ENCODE peak calls at places on chromosomes 5 and 9, in nine cellular contexts. M is psoas muscle, G is tibial nerve, E is GM23248, O is uterus, W is BE2C, F is left lung, J is lower lobe of right lung, S is A549. T is an unnamed sample. For H3K4me1, the result is how much of the 10 kb centered on the place peaks cover.

GRCh38 chr5:163832155-163832554 is 326.7 kb downstream of the MAT2B start:
- DNase-seq in M (no peak), G (no peak), E (no peak), O (no peak), W (no peak), F (no peak), J (no peak), S (no peak), T (no peak)

GRCh38 chr9:137435980-137436760 is 5.0 kb downstream of the ENTPD8 start:
- DNase-seq in M (peak), G (no peak), E (peak), O (peak), W (peak), F (peak), J (peak), S (peak), T (no peak)

GRCh38 chr5:93621340-93621872 is 38.4 kb downstream of the NR2F1 start:
- DNase-seq in M (peak), G (peak), E (no peak), O (peak), W (peak), F (peak), J (peak), S (peak), T (no peak)

GRCh38 chr5:15807861-15808260 is 307.9 kb downstream of the FBXL7 start:
- DNase-seq in M (no peak), G (peak), E (peak), O (peak), W (peak), F (no peak), J (no peak), S (no peak), T (no peak)

GRCh38 chr9:116490321-116490720 is 196.8 kb upstream of the TRIM32 start:
- DNase-seq in M (no peak), G (no peak), E (peak), O (no peak), W (no peak), F (no peak), J (no peak), S (no peak), T (no peak)

GRCh38 chr9:13513710-13514444 is 234.4 kb upstream of the MPDZ start:
- DNase-seq in M (no peak), G (no peak), E (peak), O (no peak), W (no peak), F (no peak), J (no peak), S (no peak), T (no peak)

GRCh38 chr5:79694652-79695051 is 5.0 kb downstream of the CMYA5 start:
- DNase-seq in M (no peak), G (no peak), E (no peak), O (peak), W (no peak), F (no peak), J (no peak), S (no peak), T (no peak)

GRCh38 chr9:127264462-127265040 is at the start of gene GARNL3:
- DNase-seq in M (no peak), G (no peak), E (no peak), O (no peak), W (peak), F (no peak), J (no peak), S (no peak), T (no peak)

GRCh38 chr9:134881313-134881670 is 682 bp downstream of the FCN2 start:
- DNase-seq in M (no peak), G (no peak), E (no peak), O (no peak), W (no peak), F (no peak), J (no peak), S (no peak), T (no peak)

GRCh38 chr5:23332650-23333251 is 174.7 kb upstream of the PRDM9 start:
- DNase-seq in M (no peak), G (no peak), E (peak), O (no peak), W (no peak), F (no peak), J (no peak), S (peak), T (no peak)

GRCh38 chr9:90421786-90422185 is 220.8 kb downstream of the DIRAS2 start:
- DNase-seq in M (no peak), G (no peak), E (no peak), O (no peak), W (no peak), F (no peak), J (no peak), S (no peak), T (no peak)

GRCh38 chr5:53481887-53482716 is 1.7 kb downstream of the FST start:
- DNase-seq in M (peak), G (peak), E (peak), O (peak), W (peak), F (peak), J (peak), S (peak), T (peak)

GRCh38 chr9:126532489-126532888 is 81.2 kb upstream of the LMX1B start:
- DNase-seq in M (no peak), G (no peak), E (no peak), O (no peak), W (peak), F (no peak), J (no peak), S (no peak), T (no peak)

GRCh38 chr9:77864096-77864889 is 167.3 kb downstream of the GNAQ start:
- DNase-seq in M (no peak), G (no peak), E (no peak), O (peak), W (no peak), F (no peak), J (no peak), S (peak), T (no peak)

GRCh38 chr5:20340123-20340522 is 352.1 kb upstream of the CDH18 start:
- DNase-seq in M (no peak), G (no peak), E (no peak), O (no peak), W (no peak), F (no peak), J (no peak), S (no peak), T (no peak)

GRCh38 chr5:123448017-123448617 is 24.9 kb upstream of the CEP120 start:
- DNase-seq in M (no peak), G (no peak), E (no peak), O (no peak), W (no peak), F (no peak), J (no peak), S (no peak), T (no peak)

GRCh38 chr9:76459691-76460635 is 981 bp downstream of the GCNT1 start:
- DNase-seq in M (no peak), G (no peak), E (peak), O (peak), W (peak), F (peak), J (peak), S (peak), T (no peak)

GRCh38 chr5:5209101-5209500 is 69.0 kb downstream of the ADAMTS16 start:
- DNase-seq in M (no peak), G (no peak), E (peak), O (no peak), W (no peak), F (no peak), J (no peak), S (no peak), T (no peak)

GRCh38 chr5:123359454-123359853 is 63.7 kb downstream of the CEP120 start:
- DNase-seq in M (no peak), G (no peak), E (no peak), O (no peak), W (no peak), F (no peak), J (no peak), S (no peak), T (no peak)

GRCh38 chr9:35114921-35115341 is 731 bp downstream of the ATOSB start:
- DNase-seq in M (peak), G (peak), E (peak), O (peak), W (peak), F (peak), J (peak), S (peak), T (peak)

GRCh38 chr9:78906356-78906755 is 609.4 kb downstream of the PSAT1 start:
- DNase-seq in M (no peak), G (no peak), E (no peak), O (no peak), W (no peak), F (no peak), J (no peak), S (no peak), T (no peak)

GRCh38 chr9:4221936-4222335 is 77.9 kb downstream of the GLIS3 start:
- DNase-seq in M (no peak), G (no peak), E (no peak), O (no peak), W (no peak), F (no peak), J (no peak), S (no peak), T (no peak)

GRCh38 chr5:7745882-7746735 is 104.8 kb downstream of the CFAP90 start:
- DNase-seq in M (peak), G (peak), E (peak), O (peak), W (peak), F (no peak), J (peak), S (peak), T (peak)

GRCh38 chr9:37942616-37943328 is 38.8 kb upstream of the SLC25A51 start:
- DNase-seq in M (peak), G (no peak), E (peak), O (no peak), W (no peak), F (peak), J (peak), S (no peak), T (no peak)
- H3K4me1 ChIP-seq in M (under half), G (under half), E (half or more), O (under half), W (under half), F (under half), J (half or more), S (half or more), T (under half)

GRCh38 chr9:106885451-106885850 is 22.5 kb downstream of the ZNF462 start:
- DNase-seq in M (peak), G (no peak), E (peak), O (no peak), W (no peak), F (no peak), J (no peak), S (peak), T (no peak)
- H3K4me1 ChIP-seq in M (half or more), G (under half), E (under half), O (under half), W (under half), F (under half), J (under half), S (half or more), T (under half)

GRCh38 chr9:36137392-36138004 is 965 bp downstream of the GLIPR2 start:
- DNase-seq in M (no peak), G (no peak), E (peak), O (peak), W (peak), F (peak), J (no peak), S (no peak), T (no peak)
- H3K4me1 ChIP-seq in M (under half), G (under half), E (under half), O (under half), W (under half), F (half or more), J (half or more), S (under half), T (half or more)

DNA sequence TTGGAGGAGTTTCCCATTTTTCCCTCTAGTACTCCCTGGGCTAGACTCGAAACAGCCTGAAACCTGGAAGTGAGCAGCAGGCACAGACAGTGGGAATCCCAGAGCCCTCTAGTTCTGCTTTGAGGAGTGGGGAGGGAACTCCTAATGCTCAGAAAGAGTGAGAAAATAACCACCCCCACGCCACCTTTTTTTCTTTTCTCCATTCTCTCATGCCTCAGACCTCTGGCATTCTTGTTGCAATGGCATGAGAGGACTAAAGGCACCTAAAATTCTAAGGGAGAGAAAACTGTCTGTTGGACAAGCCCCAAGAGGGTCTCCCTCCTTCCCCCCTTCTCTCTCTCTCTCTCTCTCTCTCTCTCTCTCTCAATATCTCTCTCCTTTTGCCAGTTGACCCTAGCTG is 15.1 kb upstream of the IRF1 start:
- DNase-seq in M (no peak), G (no peak), E (peak), O (no peak), W (no peak), F (no peak), J (no peak), S (no peak), T (no peak)
- H3K4me1 ChIP-seq in M (under half), G (under half), E (under half), O (under half), W (under half), F (under half), J (under half), S (under half), T (under half)

GRCh38 chr5:179379321-179379890 is 34.1 kb upstream of the ADAMTS2 start:
- DNase-seq in M (no peak), G (no peak), E (no peak), O (no peak), W (no peak), F (no peak), J (no peak), S (no peak), T (no peak)
- H3K4me1 ChIP-seq in M (under half), G (under half), E (under half), O (under half), W (under half), F (under half), J (under half), S (under half), T (under half)

DNA sequence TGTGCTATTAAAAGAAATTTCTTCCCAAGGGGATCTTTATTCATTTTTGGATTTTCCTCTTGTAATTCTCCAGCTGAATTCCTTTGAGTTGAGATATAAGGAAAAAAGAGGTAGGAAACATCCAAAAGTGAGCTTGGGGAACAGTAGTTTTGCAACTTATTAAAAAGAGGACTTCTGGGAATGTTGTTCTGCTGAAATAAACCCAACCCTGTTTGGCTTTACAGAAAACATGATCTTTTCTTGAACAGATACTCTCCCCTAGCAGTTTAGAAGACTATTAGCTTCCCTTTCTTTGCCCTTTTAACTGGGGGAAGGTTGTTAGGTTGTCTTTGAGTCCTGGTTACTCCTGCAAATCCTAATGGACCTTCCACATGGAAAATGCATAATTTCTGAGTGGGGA is 168.6 kb upstream of the RPS23 start:
- DNase-seq in M (no peak), G (no peak), E (no peak), O (no peak), W (no peak), F (no peak), J (no peak), S (no peak), T (no peak)
- H3K4me1 ChIP-seq in M (under half), G (under half), E (under half), O (under half), W (under half), F (under half), J (under half), S (under half), T (under half)

T was measured in right atrium auricular region.